ENCODE peak calls at places on chromosomes 12 and 14, in six cellular contexts. R, D, V, P, H and C are unnamed samples.

GRCh38 chr12:125418902-125419564 is 353.8 kb downstream of the AACS start:
- DNase-seq in V (no peak), P (no peak), H (no peak), R (no peak), D (no peak), C (no peak)

GRCh38 chr14:93029911-93030555 is 85.7 kb downstream of the ITPK1 start:
- DNase-seq in D (no peak), H (no peak), P (no peak), V (peak; percentile 93), R (no peak), C (no peak)

GRCh38 chr12:795305-795704 is 42.9 kb downstream of the WNK1 start:
- DNase-seq in R (no peak), P (no peak), D (no peak), H (no peak), V (no peak), C (no peak)

GRCh38 chr14:64845878-64846277 is 33.8 kb downstream of the SPTB start:
- DNase-seq in R (no peak), H (peak; percentile 64), V (no peak), D (no peak), P (no peak), C (no peak)

GRCh38 chr12:6430124-6430989 is 14.4 kb upstream of the CD27 start:
- DNase-seq in R (no peak), V (no peak), P (peak; percentile 92), D (no peak), H (peak; percentile 95), C (peak; percentile 89)

GRCh38 chr14:41055589-41055988 is 551.1 kb upstream of the LRFN5 start:
- DNase-seq in D (no peak), H (no peak), P (no peak), R (no peak), V (no peak), C (no peak)

GRCh38 chr14:76774471-76775158 is 13.3 kb downstream of the VASH1 start:
- DNase-seq in D (no peak), H (no peak), V (peak; percentile 52), R (no peak), P (peak; percentile 56), C (no peak)

GRCh38 chr12:6254491-6254890 is 54.3 kb downstream of the CD9 start:
- DNase-seq in H (no peak), V (no peak), P (no peak), D (no peak), R (no peak), C (no peak)

GRCh38 chr14:100955201-100955600 is 51.7 kb upstream of the RTL1 start:
- DNase-seq in H (peak; percentile 81), R (no peak), D (no peak), P (no peak), V (no peak), C (no peak)

GRCh38 chr12:92593734-92594402 is 108.9 kb upstream of the PLEKHG7 start:
- DNase-seq in H (peak; percentile 97), P (peak; percentile 75), R (no peak), V (no peak), D (no peak), C (peak; percentile 13)

GRCh38 chr14:20460458-20461229 is 590 bp downstream of the PIP4P1 start:
- DNase-seq in V (no peak), R (no peak), P (peak; percentile 73), D (no peak), H (peak; percentile 6), C (no peak)

GRCh38 chr12:110247340-110248095 is 33.5 kb upstream of the ATP2A2 start:
- DNase-seq in P (peak; percentile 74), H (peak; percentile 23), D (no peak), V (peak; percentile 44), R (no peak), C (peak; percentile 35)

GRCh38 chr14:45135659-45136314 is at the start of gene FANCM:
- DNase-seq in D (peak; percentile 77), V (peak; percentile 90), R (peak; percentile 66), H (peak; percentile 99), P (peak; percentile 96), C (peak; percentile 88)

GRCh38 chr12:88420460-88420859 is 159.8 kb downstream of the KITLG start:
- DNase-seq in R (no peak), D (no peak), P (no peak), H (peak; percentile 95), V (no peak), C (no peak)

GRCh38 chr12:48764521-48764920 is 24.4 kb downstream of the ADCY6 start:
- DNase-seq in R (no peak), D (no peak), H (peak; percentile 37), V (peak; percentile 11), P (no peak), C (no peak)

GRCh38 chr14:100603341-100604125 is 16.3 kb upstream of the BEGAIN start:
- DNase-seq in P (peak; percentile 66), H (no peak), R (no peak), V (peak; percentile 69), D (no peak), C (no peak)

GRCh38 chr12:56261503-56262230 is 3.5 kb upstream of the ANKRD52 start:
- DNase-seq in D (no peak), P (no peak), V (no peak), H (peak; percentile 93), R (no peak), C (peak; percentile 66)

GRCh38 chr12:106790020-106790419 is 15.5 kb downstream of the RIC8B start:
- DNase-seq in R (no peak), H (no peak), P (no peak), V (no peak), D (no peak), C (no peak)

GRCh38 chr12:94621662-94622359 is 28.5 kb downstream of the TMCC3 start:
- DNase-seq in D (no peak), R (no peak), V (no peak), H (peak; percentile 94), P (no peak), C (no peak)

GRCh38 chr12:119222222-119222951 is 43.7 kb downstream of the HSPB8 start:
- DNase-seq in V (no peak), H (no peak), D (no peak), P (no peak), R (no peak), C (no peak)

GRCh38 chr14:100025111-100025510 is 40.1 kb upstream of the EVL start:
- DNase-seq in R (no peak), H (peak; percentile 60), V (no peak), P (no peak), D (no peak), C (no peak)

GRCh38 chr12:75389061-75389460 is 1.8 kb upstream of the GLIPR1L2 start:
- DNase-seq in P (no peak), D (no peak), V (no peak), H (peak; percentile 84), R (no peak), C (no peak)